ENCODE peak calls at places on chromosomes 12 and 14, in four cellular contexts. K is small intestine, M is H9, R is posterior vena cava. Z is an unnamed sample.

GRCh38 chr12:5068623-5069022 is 24.9 kb downstream of the KCNA5 start:
- DNase-seq in K (no peak), M (no peak), R (no peak), Z (no peak)

GRCh38 chr14:33516898-33517436 is 433.9 kb downstream of the EGLN3 start:
- DNase-seq in K (no peak), M (no peak), R (no peak), Z (no peak)

GRCh38 chr12:76569685-76570604 is 10.4 kb upstream of the OSBPL8 start:
- DNase-seq in K (no peak), M (no peak), R (no peak), Z (no peak)

GRCh38 chr14:70422538-70422937 is 5.6 kb upstream of the SYNJ2BP start:
- DNase-seq in K (no peak), M (no peak), R (no peak), Z (no peak)

GRCh38 chr12:74129702-74130101 is 407.9 kb upstream of the ATXN7L3B start:
- DNase-seq in K (no peak), M (no peak), R (no peak), Z (no peak)

GRCh38 chr12:111788178-111788654 is 21.5 kb downstream of the ALDH2 start:
- DNase-seq in K (peak), M (no peak), R (no peak), Z (no peak)

GRCh38 chr14:96039633-96040311 is 610 bp downstream of the C14orf132 start:
- DNase-seq in K (no peak), M (peak), R (no peak), Z (no peak)

GRCh38 chr12:91364591-91365184 is 182.1 kb upstream of the DCN start:
- DNase-seq in K (no peak), M (no peak), R (no peak), Z (no peak)

GRCh38 chr12:107053709-107054108 is 39.6 kb downstream of the CRY1 start:
- DNase-seq in K (no peak), M (no peak), R (no peak), Z (no peak)

GRCh38 chr12:80634903-80635302 is 72.5 kb upstream of the MYF6 start:
- DNase-seq in K (no peak), M (no peak), R (no peak), Z (no peak)

GRCh38 chr12:21831671-21832357 is 57.3 kb upstream of the KCNJ8 start:
- DNase-seq in K (no peak), M (no peak), R (no peak), Z (no peak)

GRCh38 chr14:31881531-31882310 is 195.4 kb upstream of the ARHGAP5 start:
- DNase-seq in K (no peak), M (no peak), R (no peak), Z (no peak)

GRCh38 chr14:36068777-36069534 is 107.6 kb downstream of the PTCSC3 start:
- DNase-seq in K (peak), M (no peak), R (no peak), Z (no peak)

GRCh38 chr12:15186593-15186992 is 34.6 kb downstream of the RERG start:
- DNase-seq in K (no peak), M (no peak), R (no peak), Z (no peak)

GRCh38 chr14:85273099-85273677 is 256.8 kb upstream of the FLRT2 start:
- DNase-seq in K (no peak), M (no peak), R (no peak), Z (no peak)

GRCh38 chr14:75011356-75012097 is 8.8 kb downstream of the EIF2B2 start:
- DNase-seq in K (no peak), M (no peak), R (no peak), Z (no peak)

GRCh38 chr12:101407054-101407437 is 526 bp downstream of the ARL1 start:
- DNase-seq in K (no peak), M (no peak), R (no peak), Z (peak)

GRCh38 chr14:104594310-104595046 is 10.1 kb downstream of the TMEM179 start:
- DNase-seq in K (no peak), M (no peak), R (peak), Z (peak)

GRCh38 chr14:99234982-99235491 is 37.0 kb downstream of the BCL11B start:
- DNase-seq in K (no peak), M (peak), R (no peak), Z (no peak)

GRCh38 chr12:70664463-70664862 is 27.2 kb upstream of the PTPRB start:
- DNase-seq in K (no peak), M (peak), R (no peak), Z (no peak)

GRCh38 chr14:69879175-69880047 is at the start of gene SMOC1:
- DNase-seq in K (no peak), M (peak), R (peak), Z (peak)

GRCh38 chr12:2284321-2284813 is 231.6 kb downstream of the CACNA1C start:
- DNase-seq in K (no peak), M (no peak), R (peak), Z (no peak)

GRCh38 chr14:99524804-99525698 is 43.8 kb downstream of the CCNK start:
- DNase-seq in K (peak), M (no peak), R (no peak), Z (peak)

GRCh38 chr12:106123551-106123991 is 15.2 kb downstream of the NUAK1 start:
- DNase-seq in K (peak), M (no peak), R (no peak), Z (peak)

Z was measured in kidney.